ENCODE peak calls at places on chromosome 11, in five cellular contexts. S is Calu3, A is RWPE1, O is GM23338, J is gastrocnemius medialis. M is an unnamed sample.

GRCh38 chr11:47178737-47179654 is 2.3 kb upstream of the ARFGAP2 start:
- DNase-seq in S (no peak), A (no peak), O (no peak), J (no peak), M (no peak)

GRCh38 chr11:124078591-124078990 is 36.7 kb upstream of the VWA5A start:
- DNase-seq in S (no peak), A (no peak), O (no peak), J (no peak), M (no peak)

GRCh38 chr11:85599083-85599482 is 28.1 kb downstream of the DLG2 start:
- DNase-seq in S (no peak), A (no peak), O (no peak), J (no peak), M (no peak)

GRCh38 chr11:71206186-71206585 is 46.2 kb downstream of the SHANK2 start:
- DNase-seq in S (no peak), A (no peak), O (peak), J (no peak), M (no peak)

GRCh38 chr11:115242982-115243381 is 261.2 kb downstream of the CADM1 start:
- DNase-seq in S (no peak), A (no peak), O (no peak), J (no peak), M (no peak)

GRCh38 chr11:16596231-16596630 is 142.2 kb upstream of the C11orf58 start:
- DNase-seq in S (no peak), A (no peak), O (no peak), J (no peak), M (no peak)

GRCh38 chr11:102244681-102245409 is 72.4 kb upstream of the BIRC3 start:
- DNase-seq in S (peak), A (peak), O (no peak), J (no peak), M (no peak)

GRCh38 chr11:47185305-47186075 is 744 bp downstream of the PACSIN3 start:
- DNase-seq in S (peak), A (peak), O (peak), J (peak), M (peak)

GRCh38 chr11:57499413-57499982 is 16.0 kb downstream of the SLC43A1 start:
- DNase-seq in S (peak), A (peak), O (peak), J (peak), M (peak)

GRCh38 chr11:85718991-85719807 is 33.2 kb upstream of the CCDC89 start:
- DNase-seq in S (peak), A (peak), O (peak), J (peak), M (no peak)

GRCh38 chr11:57399928-57400578 is 9.6 kb upstream of the PRG2 start:
- DNase-seq in S (no peak), A (no peak), O (no peak), J (no peak), M (no peak)

GRCh38 chr11:17544181-17544622 is at the start of gene USH1C:
- DNase-seq in S (peak), A (peak), O (peak), J (no peak), M (peak)

GRCh38 chr11:22670803-22671202 is 4.4 kb downstream of the GAS2 start:
- DNase-seq in S (no peak), A (no peak), O (peak), J (no peak), M (no peak)

GRCh38 chr11:80417681-80418080 is 976.9 kb upstream of the TENM4 start:
- DNase-seq in S (no peak), A (no peak), O (no peak), J (no peak), M (no peak)

GRCh38 chr11:72039108-72039850 is 40.6 kb downstream of the IL18BP start:
- DNase-seq in S (no peak), A (no peak), O (peak), J (no peak), M (no peak)

GRCh38 chr11:102974552-102975280 is 19.2 kb upstream of the MMP13 start:
- DNase-seq in S (peak), A (peak), O (no peak), J (no peak), M (no peak)

GRCh38 chr11:1138053-1138452 is 19.7 kb upstream of the MUC5AC start:
- DNase-seq in S (no peak), A (no peak), O (no peak), J (no peak), M (no peak)

GRCh38 chr11:36213050-36213840 is 76.0 kb downstream of the COMMD9 start:
- DNase-seq in S (no peak), A (no peak), O (no peak), J (no peak), M (no peak)

GRCh38 chr11:108685419-108686161 is 20.7 kb downstream of the DDX10 start:
- DNase-seq in S (no peak), A (no peak), O (no peak), J (no peak), M (no peak)

GRCh38 chr11:47672283-47672730 is 29.9 kb upstream of the MTCH2 start:
- DNase-seq in S (no peak), A (no peak), O (no peak), J (no peak), M (no peak)

GRCh38 chr11:66676931-66677598 is 622 bp downstream of the RBM4B start:
- DNase-seq in S (no peak), A (no peak), O (no peak), J (no peak), M (no peak)

GRCh38 chr11:11395126-11395525 is 42.1 kb upstream of the CSNK2A3 start:
- DNase-seq in S (no peak), A (no peak), O (no peak), J (no peak), M (no peak)

GRCh38 chr11:110529043-110529442 is 99.3 kb downstream of the FDX1 start:
- DNase-seq in S (peak), A (no peak), O (peak), J (no peak), M (no peak)

GRCh38 chr11:106473089-106473722 is 395.7 kb downstream of the AASDHPPT start:
- DNase-seq in S (no peak), A (peak), O (no peak), J (no peak), M (no peak)

GRCh38 chr11:2467695-2468055 is 22.9 kb downstream of the KCNQ1 start:
- DNase-seq in S (no peak), A (no peak), O (no peak), J (no peak), M (no peak)

GRCh38 chr11:91947215-91947614 is 277.4 kb upstream of the FAT3 start:
- DNase-seq in S (peak), A (peak), O (no peak), J (no peak), M (no peak)

GRCh38 chr11:1868636-1869291 is 15.9 kb downstream of the LSP1 start:
- DNase-seq in S (no peak), A (no peak), O (no peak), J (no peak), M (no peak)

GRCh38 chr11:112506852-112507251 is 246.2 kb upstream of the PLET1 start:
- DNase-seq in S (no peak), A (no peak), O (no peak), J (no peak), M (no peak)

GRCh38 chr11:28466506-28466905 is 358.3 kb downstream of the METTL15 start:
- DNase-seq in S (no peak), A (no peak), O (no peak), J (no peak), M (no peak)

GRCh38 chr11:28464252-28464867 is 356.2 kb downstream of the METTL15 start:
- DNase-seq in S (no peak), A (no peak), O (no peak), J (no peak), M (no peak)

GRCh38 chr11:28461846-28462245 is 353.7 kb downstream of the METTL15 start:
- DNase-seq in S (no peak), A (no peak), O (no peak), J (no peak), M (no peak)

GRCh38 chr11:28461338-28461737 is 353.1 kb downstream of the METTL15 start:
- DNase-seq in S (no peak), A (no peak), O (no peak), J (no peak), M (no peak)

DNA sequence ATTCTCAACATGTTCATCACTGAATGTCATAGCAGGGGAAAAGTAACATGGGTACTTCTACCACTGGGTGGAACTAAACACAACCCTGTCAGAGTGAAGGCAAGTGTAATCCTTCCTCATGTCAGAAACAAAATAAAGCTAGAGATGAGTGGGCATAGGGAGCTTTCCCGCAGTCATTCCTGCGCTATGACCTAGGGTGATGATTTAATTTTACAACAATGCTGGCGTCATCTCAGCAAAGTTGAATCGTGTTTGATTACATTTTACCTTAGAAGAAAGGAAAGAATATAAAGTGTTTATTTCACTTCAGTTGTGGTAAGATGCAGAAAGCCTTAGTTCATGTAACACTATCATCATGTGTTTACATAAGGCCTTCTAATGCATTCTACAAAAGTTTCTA is 355.6 kb downstream of the METTL15 start:
- DNase-seq in S (no peak), A (no peak), O (no peak), J (no peak), M (no peak)
- TF ChIP-seq CTCF in S (no peak), A (no peak), O (no peak), J (no peak), M (no peak)

DNA sequence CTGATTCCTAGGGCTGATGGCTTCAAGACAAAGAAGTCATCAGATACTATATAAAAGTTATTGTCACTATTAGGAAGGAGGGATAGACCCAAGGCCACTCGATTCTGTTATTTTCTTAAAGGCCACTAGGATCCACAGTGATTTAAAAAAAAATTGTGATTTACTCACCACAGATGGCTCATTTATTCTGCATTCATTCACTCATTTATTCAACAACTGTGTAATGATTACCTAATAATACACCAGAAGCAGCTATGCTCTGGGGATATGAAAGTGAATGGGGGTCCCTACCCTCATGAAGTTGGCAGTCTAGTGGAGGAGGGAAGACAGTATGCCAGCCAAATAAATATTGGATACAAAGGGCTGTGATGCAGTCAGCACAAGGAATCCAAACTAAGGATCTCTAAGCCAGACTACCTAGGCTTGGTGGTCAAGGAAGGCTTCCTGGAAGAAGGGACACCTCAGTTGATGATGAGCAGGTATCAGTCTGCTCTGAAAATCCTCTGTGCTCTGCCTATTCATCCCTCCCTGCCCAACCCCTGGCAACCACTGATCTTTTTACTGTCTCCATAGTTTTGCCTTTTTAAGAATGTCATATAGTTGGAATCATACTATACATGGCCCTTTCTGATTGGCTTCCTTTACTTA is 110.5 kb downstream of the NAT10 start:
- DNase-seq in S (no peak), A (no peak), O (no peak), J (no peak), M (no peak)
- TF ChIP-seq CTCF in S (no peak), A (no peak), O (no peak), J (no peak), M (no peak)

DNA sequence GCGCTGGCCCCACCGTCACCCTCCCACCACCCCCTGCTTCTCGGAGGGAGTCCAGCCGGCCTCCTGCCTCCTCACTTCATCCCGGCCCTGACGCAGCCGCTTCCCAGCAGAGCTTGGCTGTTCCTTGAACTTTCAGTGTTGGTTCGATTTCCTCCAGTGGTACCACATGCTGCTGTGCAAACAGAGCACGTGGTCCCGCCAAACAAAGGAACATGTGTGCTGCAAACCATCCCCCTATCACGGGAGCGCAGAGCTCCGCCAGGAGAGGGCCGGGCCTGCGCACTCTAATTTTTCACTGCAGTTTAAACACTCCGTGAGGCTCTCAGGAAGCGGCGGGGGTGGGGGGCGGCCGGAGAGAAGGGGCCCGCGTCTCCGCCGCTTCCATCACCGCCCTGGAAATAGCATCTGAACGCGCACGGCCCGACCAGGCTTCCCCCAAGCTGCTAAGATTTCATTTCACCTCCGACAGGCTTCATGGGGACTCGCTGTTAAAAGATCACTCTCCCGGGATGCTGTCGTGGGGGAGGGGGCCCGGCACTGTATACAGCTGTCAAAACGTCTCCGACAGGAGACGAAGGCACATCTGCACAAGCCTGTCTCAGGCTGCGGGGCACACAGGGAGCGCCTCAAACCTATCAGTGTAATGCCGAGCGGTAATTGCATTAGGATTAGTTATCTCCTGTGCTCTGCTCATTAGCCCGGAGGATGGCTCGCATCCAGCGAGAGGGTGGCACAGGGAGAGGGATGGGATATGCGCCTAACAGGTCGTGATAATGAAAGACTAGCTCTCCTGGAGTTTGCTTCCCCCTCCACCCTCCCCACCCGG is 269.9 kb upstream of the SORL1-AS1 start:
- DNase-seq in S (peak), A (peak), O (peak), J (peak), M (peak)
- TF ChIP-seq CTCF in S (no peak), A (no peak), O (no peak), J (no peak), M (no peak)

GRCh38 chr11:10325398-10326079 is 20.7 kb downstream of the ADM start:
- DNase-seq in S (no peak), A (no peak), O (no peak), J (no peak), M (no peak)

GRCh38 chr11:10322401-10322800 is 17.5 kb downstream of the ADM start:
- DNase-seq in S (no peak), A (no peak), O (no peak), J (no peak), M (no peak)

GRCh38 chr11:10324474-10324873 is 19.6 kb downstream of the ADM start:
- DNase-seq in S (no peak), A (no peak), O (no peak), J (no peak), M (no peak)

GRCh38 chr11:10323793-10324170 is 18.9 kb downstream of the ADM start:
- DNase-seq in S (no peak), A (no peak), O (no peak), J (no peak), M (no peak)

DNA sequence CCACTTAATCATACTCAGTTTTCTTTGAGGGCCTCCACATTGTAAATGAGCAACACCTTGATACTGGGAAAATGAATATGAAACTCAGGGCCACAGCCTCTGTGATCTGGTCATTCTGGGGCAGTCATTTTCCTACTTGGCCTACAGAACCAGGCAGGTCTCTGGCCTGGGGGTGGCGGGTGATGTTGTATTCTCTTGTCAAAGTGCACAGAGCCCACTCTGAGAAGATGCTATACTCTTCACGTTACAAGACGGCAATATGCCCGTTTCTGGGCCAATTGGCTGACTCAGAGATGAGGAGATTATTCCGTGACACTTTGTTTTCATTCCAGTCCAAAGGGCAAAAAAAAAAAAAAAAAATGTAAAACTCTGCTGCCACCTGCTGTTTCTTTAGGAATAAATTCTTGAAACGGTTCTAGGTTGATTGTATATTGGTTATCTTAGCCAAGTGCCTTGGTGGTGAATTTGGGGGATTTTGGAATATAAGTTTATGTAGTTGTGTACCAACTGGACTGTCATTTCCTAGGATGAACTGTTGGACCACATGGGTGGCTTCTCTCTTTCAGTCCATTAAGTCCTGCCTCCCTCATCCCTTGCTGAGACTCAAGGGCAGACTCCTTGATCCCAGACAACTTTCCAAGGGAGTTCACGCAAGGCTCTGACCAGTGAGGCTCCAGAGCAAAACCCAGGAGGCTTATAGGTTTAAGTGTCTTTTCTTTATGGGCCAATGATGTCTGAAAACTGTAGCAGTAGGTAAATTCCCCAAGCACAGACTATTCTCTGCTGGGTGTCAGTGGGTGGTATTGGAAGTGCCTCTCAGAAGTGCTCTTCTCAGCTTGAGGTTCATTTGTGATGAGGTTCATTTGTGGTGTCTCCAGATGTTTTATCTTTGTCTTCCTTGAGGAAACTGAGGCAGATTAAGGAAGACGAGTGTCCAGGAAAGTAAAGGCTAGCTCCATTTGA is 18.2 kb downstream of the ADM start:
- DNase-seq in S (peak), A (peak), O (peak), J (peak), M (peak)
- TF ChIP-seq CTCF in S (peak), A (peak), O (peak), J (peak), M (peak)

GRCh38 chr11:65540290-65541092 is 15.6 kb downstream of the SCYL1 start:
- DNase-seq in S (peak), A (peak), O (peak), J (peak), M (peak)
- TF ChIP-seq CTCF in S (peak), A (peak), O (peak), J (peak), M (peak)

DNA sequence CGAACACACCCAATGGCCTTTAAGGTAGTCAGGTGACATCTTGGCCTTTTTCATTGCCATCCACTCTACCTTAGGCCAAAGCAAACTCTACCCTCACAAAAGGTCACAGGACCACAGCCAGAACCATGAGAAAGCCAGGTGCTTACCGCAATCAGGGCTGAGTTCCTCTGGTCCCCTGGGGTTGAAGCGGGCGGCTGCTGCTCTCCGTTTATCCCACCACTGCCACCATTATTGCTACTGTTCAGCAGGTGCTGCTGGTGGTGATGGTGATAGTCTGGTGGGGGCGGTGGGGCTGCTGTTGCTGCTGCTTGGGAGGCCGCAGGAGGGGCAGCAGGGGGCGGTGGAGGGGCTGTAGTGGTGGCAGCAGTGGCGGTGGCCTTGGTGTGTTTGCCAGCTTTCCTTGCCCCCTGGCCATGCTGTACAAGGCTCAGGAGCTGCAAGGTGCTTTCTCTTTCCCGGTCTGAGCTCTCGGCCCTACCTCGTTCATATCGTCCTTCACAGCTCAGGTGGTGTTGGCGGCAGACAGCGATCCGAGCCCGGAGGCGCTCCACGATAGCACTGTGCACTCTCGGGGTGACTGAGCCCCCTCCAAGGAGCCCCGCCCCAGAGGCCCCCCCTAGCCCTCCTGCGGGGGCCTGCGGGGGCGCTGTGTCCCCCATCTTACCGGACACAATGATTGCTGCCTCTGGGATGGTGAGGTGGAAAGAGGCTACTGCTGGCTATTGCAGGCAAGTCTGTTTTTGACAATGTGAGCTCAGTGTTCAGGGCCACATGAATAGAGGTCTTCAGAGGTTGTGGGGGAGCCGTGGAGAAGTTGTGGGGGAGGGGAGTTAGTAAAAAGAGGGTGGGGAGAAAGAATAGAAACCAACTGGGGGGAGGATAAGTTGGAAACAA is 1.5 kb downstream of the MAML2 start:
- DNase-seq in S (peak), A (peak), O (peak), J (no peak), M (peak)
- TF ChIP-seq CTCF in S (no peak), A (peak), O (peak), J (no peak), M (no peak)

M was measured in endothelial cell.